ENCODE peak calls at places on chromosome 22, in ten cellular contexts. W is pancreas; S is tibial artery; G is OCI-LY7; R is CD8-positive, alpha-beta T cell; U is heart right ventricle; Q is Peyer's patch; E is A549; B is Karpas-422; H is HCT116. D is an unnamed sample.

GRCh38 chr22:45510376-45511232 is 7.9 kb downstream of the FBLN1 start:
- DNase-seq in W (no peak), S (no peak), G (no peak), R (no peak), U (no peak), Q (no peak), E (no peak), B (no peak), H (no peak), D (no peak)

GRCh38 chr22:35313311-35314121 is 13.8 kb downstream of the TOM1 start:
- DNase-seq in W (peak), S (peak), G (no peak), R (no peak), U (peak), Q (no peak), E (peak), B (no peak), H (no peak), D (peak)

GRCh38 chr22:17114173-17114957 is 6.8 kb downstream of the TMEM121B start:
- DNase-seq in W (no peak), S (no peak), G (no peak), R (no peak), U (no peak), Q (no peak), E (no peak), B (no peak), H (no peak), D (no peak)

GRCh38 chr22:24418786-24419479 is 8.5 kb upstream of the ADORA2A start:
- DNase-seq in W (no peak), S (no peak), G (no peak), R (no peak), U (no peak), Q (no peak), E (no peak), B (peak), H (no peak), D (no peak)

GRCh38 chr22:46547883-46548244 is 10.4 kb upstream of the CELSR1 start:
- DNase-seq in W (no peak), S (peak), G (no peak), R (no peak), U (peak), Q (no peak), E (no peak), B (no peak), H (no peak), D (no peak)

GRCh38 chr22:27638329-27639179 is 163.0 kb downstream of the MN1 start:
- DNase-seq in W (no peak), S (no peak), G (no peak), R (no peak), U (no peak), Q (no peak), E (no peak), B (no peak), H (no peak), D (no peak)

GRCh38 chr22:48902001-48902869 is 925.4 kb downstream of the BRD1 start:
- DNase-seq in W (no peak), S (no peak), G (no peak), R (no peak), U (no peak), Q (no peak), E (no peak), B (no peak), H (no peak), D (no peak)

GRCh38 chr22:26589367-26589844 is 526 bp downstream of the TPST2 start:
- DNase-seq in W (no peak), S (no peak), G (peak), R (no peak), U (peak), Q (peak), E (peak), B (peak), H (no peak), D (peak)

GRCh38 chr22:49214976-49215375 is 612.7 kb downstream of the BRD1 start:
- DNase-seq in W (no peak), S (peak), G (no peak), R (no peak), U (no peak), Q (no peak), E (no peak), B (no peak), H (no peak), D (no peak)

GRCh38 chr22:19226428-19226827 is 47.9 kb upstream of the SLC25A1 start:
- DNase-seq in W (no peak), S (no peak), G (no peak), R (no peak), U (no peak), Q (no peak), E (no peak), B (no peak), H (no peak), D (no peak)

GRCh38 chr22:46007003-46007847 is 30.3 kb upstream of the WNT7B start:
- DNase-seq in W (peak), S (peak), G (no peak), R (no peak), U (peak), Q (no peak), E (peak), B (no peak), H (peak), D (peak)

GRCh38 chr22:27714076-27714475 is 87.5 kb downstream of the MN1 start:
- DNase-seq in W (no peak), S (no peak), G (no peak), R (no peak), U (no peak), Q (no peak), E (no peak), B (no peak), H (no peak), D (no peak)

GRCh38 chr22:30425616-30426394 is at the start of gene MTFP1:
- DNase-seq in W (peak), S (peak), G (peak), R (no peak), U (peak), Q (peak), E (peak), B (peak), H (no peak), D (peak)

GRCh38 chr22:36913431-36914382 is at the start of gene CSF2RB:
- DNase-seq in W (no peak), S (peak), G (peak), R (no peak), U (no peak), Q (peak), E (no peak), B (peak), H (no peak), D (no peak)
- H3K4me3 ChIP-seq in W (no peak), S (peak), G (peak), R (no peak), U (peak), Q (peak), E (no peak), B (peak), H (no peak), D (no peak)

DNA sequence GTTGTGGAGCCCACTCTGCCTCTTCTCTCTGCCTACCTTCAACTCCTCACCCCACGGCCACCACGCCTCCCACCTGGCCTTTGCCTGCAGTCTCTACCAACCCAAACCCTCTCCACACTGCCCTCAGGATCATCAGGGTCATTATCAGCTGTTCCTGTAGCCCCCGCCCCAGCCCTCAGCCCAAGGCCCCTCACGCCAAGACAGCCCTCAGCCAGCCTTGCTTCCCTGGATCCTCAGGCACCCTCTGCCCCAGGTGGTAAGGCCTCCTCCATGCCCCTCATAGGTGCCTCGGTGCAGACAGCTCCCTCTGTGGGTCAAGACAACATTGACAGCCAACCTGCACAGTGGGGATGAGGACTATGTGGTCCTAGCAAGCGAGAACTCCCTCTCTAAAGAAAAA is 1.7 kb downstream of the SBF1 start:
- DNase-seq in W (no peak), S (no peak), G (peak), R (peak), U (peak), Q (peak), E (peak), B (peak), H (peak), D (peak)
- H3K27ac ChIP-seq in W (no peak), S (no peak), G (peak), R (peak), U (no peak), Q (no peak), E (no peak), B (peak), H (no peak), D (peak)

GRCh38 chr22:44344407-44344806 is 31.7 kb upstream of the SHISAL1 start:
- DNase-seq in W (no peak), S (no peak), G (no peak), R (no peak), U (no peak), Q (no peak), E (no peak), B (no peak), H (no peak), D (no peak)

GRCh38 chr22:44345872-44346271 is 33.1 kb upstream of the SHISAL1 start:
- DNase-seq in W (no peak), S (no peak), G (no peak), R (no peak), U (no peak), Q (no peak), E (no peak), B (no peak), H (no peak), D (no peak)

GRCh38 chr22:44341431-44342346 is 28.9 kb upstream of the SHISAL1 start:
- DNase-seq in W (no peak), S (peak), G (no peak), R (no peak), U (no peak), Q (no peak), E (no peak), B (no peak), H (no peak), D (no peak)

GRCh38 chr22:44340271-44341239 is 27.8 kb upstream of the SHISAL1 start:
- DNase-seq in W (no peak), S (no peak), G (no peak), R (no peak), U (no peak), Q (no peak), E (no peak), B (no peak), H (no peak), D (no peak)

DNA sequence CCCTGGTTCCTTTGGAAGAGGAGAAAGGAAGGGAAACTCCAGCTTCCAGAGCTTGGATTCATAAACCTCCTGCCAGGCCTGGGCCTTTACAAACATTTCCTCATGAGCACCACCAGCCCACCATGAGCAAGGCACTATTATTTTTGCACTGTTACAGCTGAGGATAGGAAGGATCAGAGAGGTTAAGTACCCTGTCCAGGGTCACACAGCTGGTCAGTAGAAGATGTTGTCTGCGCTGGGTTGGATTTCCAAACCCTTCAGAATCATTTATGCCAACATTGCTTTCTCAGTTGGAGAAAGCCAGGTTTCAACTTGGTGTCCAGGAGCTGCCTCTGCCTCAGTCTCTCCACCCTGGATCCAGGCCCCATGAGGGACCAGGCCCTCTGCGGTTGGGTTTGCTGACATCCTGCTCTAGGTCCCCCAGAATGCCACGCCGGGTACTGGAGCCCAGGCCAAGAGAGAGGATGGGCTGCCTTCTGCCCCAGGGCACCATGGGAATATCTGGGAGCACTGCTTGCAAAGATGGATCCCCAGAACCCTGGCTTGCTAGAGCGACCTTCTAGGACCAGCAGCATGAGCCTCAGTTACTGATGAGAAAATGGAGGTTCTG is 29.7 kb upstream of the SHISAL1 start:
- DNase-seq in W (no peak), S (no peak), G (no peak), R (no peak), U (no peak), Q (no peak), E (no peak), B (no peak), H (no peak), D (no peak)
- H3K4me3 ChIP-seq in W (no peak), S (no peak), G (no peak), R (no peak), U (no peak), Q (no peak), E (no peak), B (no peak), H (no peak), D (no peak)

GRCh38 chr22:33850227-33850626 is 70.0 kb downstream of the LARGE1 start:
- DNase-seq in W (no peak), S (no peak), G (no peak), R (no peak), U (no peak), Q (no peak), E (no peak), B (no peak), H (no peak), D (no peak)

GRCh38 chr22:33850724-33851123 is 69.6 kb downstream of the LARGE1 start:
- DNase-seq in W (no peak), S (no peak), G (no peak), R (no peak), U (no peak), Q (no peak), E (no peak), B (no peak), H (no peak), D (no peak)

GRCh38 chr22:33851985-33852384 is 68.3 kb downstream of the LARGE1 start:
- DNase-seq in W (no peak), S (no peak), G (no peak), R (no peak), U (no peak), Q (no peak), E (no peak), B (no peak), H (no peak), D (peak)

GRCh38 chr22:33853200-33854097 is 66.8 kb downstream of the LARGE1 start:
- DNase-seq in W (peak), S (peak), G (peak), R (no peak), U (peak), Q (peak), E (peak), B (peak), H (no peak), D (peak)

GRCh38 chr22:33851240-33851639 is 69.0 kb downstream of the LARGE1 start:
- DNase-seq in W (no peak), S (no peak), G (peak), R (no peak), U (no peak), Q (no peak), E (no peak), B (no peak), H (no peak), D (peak)
- H3K27ac ChIP-seq in W (no peak), S (peak), G (no peak), R (no peak), U (peak), Q (peak), E (no peak), B (no peak), H (no peak), D (peak)

DNA sequence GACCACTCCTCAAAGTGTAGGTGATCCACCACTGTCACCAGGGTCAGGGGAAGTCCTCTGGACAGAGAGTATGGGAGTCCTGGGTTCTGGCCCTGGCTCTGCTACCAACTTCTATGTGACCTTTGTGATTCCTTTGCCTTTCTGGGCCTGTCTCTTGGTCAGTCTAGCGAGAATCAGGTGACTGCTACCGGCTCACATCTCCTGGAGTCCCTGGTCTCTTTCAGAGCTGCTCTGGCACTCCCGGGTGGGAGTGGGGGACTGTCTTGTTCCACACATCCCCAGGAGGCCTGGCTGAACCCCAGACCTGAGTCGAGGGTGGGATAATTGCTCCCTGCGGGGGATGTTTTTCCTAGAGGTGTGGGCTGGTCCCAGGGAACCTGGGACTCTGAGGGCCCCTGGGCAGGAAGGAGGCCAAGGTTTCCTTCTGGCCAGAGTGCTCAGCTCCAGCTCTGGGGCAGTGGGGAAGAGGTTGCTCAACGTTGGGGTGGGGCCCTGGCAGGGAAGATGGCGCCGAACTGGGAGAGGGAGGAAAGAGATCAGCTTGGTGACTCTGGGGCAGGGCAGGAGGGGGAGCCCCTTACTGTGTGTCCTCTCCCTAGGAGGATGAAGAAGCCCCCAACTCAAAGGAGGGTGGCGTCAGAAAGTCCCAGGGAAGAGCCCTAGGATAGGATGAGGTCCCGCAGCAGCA is 2.1 kb downstream of the SOX10 start:
- DNase-seq in W (no peak), S (no peak), G (no peak), R (no peak), U (no peak), Q (no peak), E (no peak), B (no peak), H (no peak), D (peak)
- H3K4me3 ChIP-seq in W (no peak), S (no peak), G (no peak), R (no peak), U (no peak), Q (no peak), E (no peak), B (no peak), H (no peak), D (no peak)

DNA sequence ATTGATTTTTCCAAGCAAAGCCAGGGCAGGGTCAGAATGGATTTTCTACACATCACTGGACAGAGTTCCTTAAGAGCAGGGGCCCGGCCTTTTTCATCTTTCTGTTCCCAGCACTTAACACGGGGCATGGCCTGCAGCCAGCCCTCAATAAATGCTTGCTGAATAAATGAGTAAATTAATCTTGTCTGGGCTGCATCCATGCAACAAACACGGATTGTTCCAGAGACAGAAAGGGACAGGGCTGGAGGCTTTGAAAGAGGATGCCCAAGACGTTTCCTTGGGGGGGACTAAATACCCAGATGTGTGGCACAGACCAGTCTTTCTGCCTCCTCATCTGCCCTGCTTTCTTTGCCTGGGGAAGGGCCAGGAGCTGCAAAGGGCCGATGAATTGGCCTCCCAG is 40.4 kb downstream of the SHISAL1 start:
- DNase-seq in W (no peak), S (no peak), G (no peak), R (no peak), U (no peak), Q (no peak), E (no peak), B (no peak), H (no peak), D (no peak)
- H3K27ac ChIP-seq in W (no peak), S (no peak), G (no peak), R (no peak), U (no peak), Q (no peak), E (no peak), B (no peak), H (no peak), D (no peak)

D was measured in small intestine.